ENCODE peak calls at places on chromosomes 3 and 15, in ten cellular contexts. K is fibroblast of mammary gland; Y is mucosa of gallbladder; Q is dorsolateral prefrontal cortex; R is iris pigment epithelial cell; L is heart left ventricle; H is activated T-cell treated with anti-CD3 and anti-CD28 coated beads, Interleukin-2, amount 50 U/mL, for 4 hours; X is HT-29; S is neural crest cell; C is LHCN-M2. E is an unnamed sample.
A peak's percentile ranks its signal among the peaks of the same experiment; 100 is the strongest.

GRCh38 chr3:184066211-184066610 is 13.4 kb downstream of the HTR3C start:
- DNase-seq in K (peak; percentile 30), R (no peak), Q (no peak), Y (no peak), S (no peak), L (no peak), X (no peak), C (no peak), H (no peak), E (no peak)

GRCh38 chr3:2166552-2166951 is 67.9 kb downstream of the CNTN4 start:
- DNase-seq in S (no peak), Q (no peak), C (no peak), R (no peak), L (no peak), X (peak; percentile 32), Y (no peak), H (no peak), K (no peak), E (no peak)

GRCh38 chr3:32438596-32439344 is 47.1 kb downstream of the CMTM7 start:
- DNase-seq in Q (no peak), X (no peak), Y (no peak), S (no peak), L (no peak), R (no peak), K (no peak), H (no peak), C (no peak), E (peak; percentile 92)

GRCh38 chr3:4517643-4518042 is 24.5 kb downstream of the ITPR1 start:
- DNase-seq in R (no peak), Y (no peak), X (no peak), L (no peak), Q (no peak), K (no peak), C (no peak), S (no peak), H (no peak), E (no peak)

GRCh38 chr3:106386050-106386449 is 517.2 kb upstream of the CBLB start:
- DNase-seq in Q (no peak), X (no peak), Y (no peak), K (no peak), C (no peak), H (no peak), R (no peak), S (no peak), L (no peak), E (no peak)

GRCh38 chr3:128489860-128490649 is 2.9 kb downstream of the GATA2 start:
- DNase-seq in R (peak; percentile 55), K (no peak), Q (no peak), H (no peak), X (peak; percentile 72), Y (no peak), L (no peak), C (no peak), S (peak; percentile 49), E (no peak)

GRCh38 chr15:51051776-51052175 is 42.9 kb downstream of the TNFAIP8L3 start:
- DNase-seq in X (no peak), C (no peak), S (no peak), H (no peak), K (no peak), Y (no peak), Q (no peak), R (no peak), L (peak; percentile 51), E (no peak)

GRCh38 chr3:30161370-30161769 is 445.0 kb upstream of the TGFBR2 start:
- DNase-seq in L (peak; percentile 31), S (no peak), Q (no peak), R (peak; percentile 95), C (no peak), X (no peak), K (peak; percentile 95), Y (peak; percentile 38), H (no peak), E (no peak)

GRCh38 chr3:127015282-127016042 is 32.5 kb downstream of the PLXNA1 start:
- DNase-seq in Q (no peak), L (no peak), S (peak; percentile 55), H (no peak), C (no peak), K (no peak), R (no peak), Y (no peak), X (peak; percentile 49), E (peak; percentile 44)

GRCh38 chr15:90619468-90619867 is 89.7 kb downstream of the CRTC3 start:
- DNase-seq in L (no peak), X (no peak), R (no peak), K (no peak), C (no peak), H (no peak), S (no peak), Q (no peak), Y (no peak), E (no peak)

GRCh38 chr3:42936157-42936981 is 30.4 kb downstream of the ZNF662 start:
- DNase-seq in Q (no peak), K (peak; percentile 36), H (no peak), C (no peak), Y (peak; percentile 39), S (no peak), L (peak; percentile 20), R (peak; percentile 47), X (no peak), E (no peak)

GRCh38 chr3:188796122-188796631 is 375.6 kb upstream of the TPRG1 start:
- DNase-seq in X (no peak), R (peak; percentile 99), S (no peak), H (no peak), C (peak; percentile 83), Q (no peak), L (no peak), K (peak; percentile 98), Y (no peak), E (no peak)

GRCh38 chr15:52789008-52789600 is 1.0 kb downstream of the ONECUT1 start:
- DNase-seq in H (no peak), K (no peak), Y (peak; percentile 10), X (no peak), C (no peak), Q (no peak), L (no peak), R (no peak), S (no peak), E (no peak)

GRCh38 chr15:72117448-72117697 is 577 bp downstream of the MYO9A start:
- DNase-seq in K (peak; percentile 70), Y (peak; percentile 69), X (peak; percentile 48), Q (no peak), S (no peak), L (peak; percentile 82), R (peak; percentile 87), C (peak; percentile 77), H (peak; percentile 54), E (no peak)

GRCh38 chr3:95356764-95357501 is 1294.1 kb downstream of the NSUN3 start:
- DNase-seq in H (no peak), S (no peak), R (no peak), K (no peak), X (no peak), Y (no peak), C (no peak), L (no peak), Q (no peak), E (peak; percentile 48)

GRCh38 chr3:108175352-108175751 is 46.9 kb downstream of the IFT57 start:
- DNase-seq in R (peak; percentile 24), Y (no peak), X (no peak), L (no peak), Q (no peak), K (peak; percentile 56), C (peak; percentile 70), H (no peak), S (no peak), E (no peak)

GRCh38 chr3:51434746-51435323 is 43.8 kb downstream of the RBM15B start:
- DNase-seq in L (peak; percentile 29), Y (peak; percentile 41), S (peak; percentile 10), Q (no peak), C (peak; percentile 54), K (peak; percentile 69), R (peak; percentile 61), H (peak; percentile 26), X (peak; percentile 60), E (peak; percentile 5)

GRCh38 chr15:37984368-37984767 is 49.9 kb downstream of the TMCO5A start:
- DNase-seq in L (no peak), R (no peak), Q (no peak), K (no peak), Y (no peak), S (no peak), C (no peak), X (no peak), H (no peak), E (no peak)

GRCh38 chr3:117277816-117278215 is 568.2 kb downstream of the TUSC7 start:
- DNase-seq in Q (no peak), L (no peak), S (no peak), X (no peak), Y (no peak), R (no peak), K (no peak), H (no peak), C (no peak), E (no peak)

GRCh38 chr3:58946875-58947274 is 103.0 kb downstream of the CFAP20DC start:
- DNase-seq in C (no peak), K (no peak), Q (no peak), X (no peak), L (no peak), H (no peak), R (no peak), Y (no peak), S (no peak), E (no peak)

GRCh38 chr3:158465074-158465473 is 105.9 kb upstream of the MLF1 start:
- DNase-seq in Q (no peak), H (no peak), X (no peak), Y (no peak), C (no peak), S (no peak), R (no peak), K (no peak), L (no peak), E (peak; percentile 11)

E was measured in GM12878.